ENCODE peak calls at places on chromosomes 5 and 9, in eight cellular contexts. I, K, S, Q, J, U, P and T are unnamed samples. For H3K4me1, the result is how much of the 10 kb centered on the place peaks cover.

GRCh38 chr5:108084105-108084504 is 297.8 kb downstream of the FBXL17 start:
- DNase-seq in I (no peak), K (no peak), S (no peak), Q (no peak), J (no peak), U (no peak), P (no peak), T (no peak)

GRCh38 chr5:23825196-23825595 is 317.8 kb downstream of the PRDM9 start:
- DNase-seq in I (no peak), K (no peak), S (no peak), Q (no peak), J (no peak), U (no peak), P (no peak), T (no peak)

GRCh38 chr5:19369048-19369447 is 619.0 kb downstream of the CDH18 start:
- DNase-seq in I (peak), K (no peak), S (no peak), Q (no peak), J (no peak), U (no peak), P (no peak), T (no peak)

GRCh38 chr9:134889386-134890214 is 9.0 kb downstream of the FCN2 start:
- DNase-seq in I (no peak), K (no peak), S (no peak), Q (no peak), J (no peak), U (no peak), P (no peak), T (no peak)

GRCh38 chr5:15702102-15702501 is 202.1 kb downstream of the FBXL7 start:
- DNase-seq in I (no peak), K (peak), S (no peak), Q (no peak), J (no peak), U (no peak), P (no peak), T (no peak)

GRCh38 chr5:145981612-145982571 is 45.5 kb downstream of the SH3RF2 start:
- DNase-seq in I (no peak), K (no peak), S (no peak), Q (no peak), J (no peak), U (no peak), P (no peak), T (no peak)

GRCh38 chr9:76379494-76379893 is 14.7 kb downstream of the RFK start:
- DNase-seq in I (no peak), K (no peak), S (no peak), Q (no peak), J (no peak), U (no peak), P (no peak), T (no peak)

GRCh38 chr5:132483661-132484385 is 6.8 kb downstream of the IRF1 start:
- DNase-seq in I (no peak), K (no peak), S (no peak), Q (peak), J (no peak), U (no peak), P (peak), T (no peak)

GRCh38 chr5:88732181-88732633 is 150.8 kb downstream of the MEF2C start:
- DNase-seq in I (no peak), K (no peak), S (peak), Q (peak), J (peak), U (no peak), P (no peak), T (peak)

GRCh38 chr5:180486636-180487149 is 7.5 kb upstream of the CNOT6 start:
- DNase-seq in I (no peak), K (no peak), S (no peak), Q (peak), J (no peak), U (no peak), P (peak), T (no peak)

GRCh38 chr9:99905833-99906402 is 536 bp upstream of the STX17 start:
- DNase-seq in I (no peak), K (no peak), S (no peak), Q (no peak), J (no peak), U (no peak), P (no peak), T (no peak)

GRCh38 chr9:86602715-86603114 is 248.5 kb upstream of the TUT7 start:
- DNase-seq in I (no peak), K (no peak), S (no peak), Q (no peak), J (no peak), U (no peak), P (no peak), T (no peak)

GRCh38 chr5:1471997-1472963 is 27.0 kb upstream of the SLC6A3 start:
- DNase-seq in I (no peak), K (no peak), S (peak), Q (peak), J (no peak), U (peak), P (peak), T (peak)

GRCh38 chr5:79512692-79513518 is 1.0 kb downstream of the HOMER1 start:
- DNase-seq in I (peak), K (peak), S (no peak), Q (no peak), J (no peak), U (no peak), P (no peak), T (no peak)

GRCh38 chr5:68576805-68577204 is 361.2 kb downstream of the PIK3R1 start:
- DNase-seq in I (no peak), K (no peak), S (no peak), Q (no peak), J (no peak), U (no peak), P (no peak), T (no peak)

GRCh38 chr5:17216974-17217325 is 481 bp upstream of the BASP1 start:
- DNase-seq in I (peak), K (peak), S (peak), Q (peak), J (no peak), U (peak), P (no peak), T (peak)

GRCh38 chr5:124057161-124057814 is 545.3 kb downstream of the CSNK1G3 start:
- DNase-seq in I (no peak), K (no peak), S (no peak), Q (peak), J (peak), U (peak), P (peak), T (peak)

GRCh38 chr5:139638736-139639618 is 9.2 kb upstream of the CXXC5 start:
- DNase-seq in I (peak), K (no peak), S (peak), Q (peak), J (no peak), U (peak), P (no peak), T (no peak)
- H3K4me1 ChIP-seq in I (half or more), K (half or more), S (half or more), Q (under half), J (half or more), U (under half), P (under half), T (half or more)

GRCh38 chr9:137188086-137188489 is 272 bp downstream of the ANAPC2 start:
- DNase-seq in I (no peak), K (no peak), S (no peak), Q (no peak), J (no peak), U (no peak), P (no peak), T (no peak)
- H3K27ac ChIP-seq in I (no peak), K (no peak), S (peak), Q (peak), J (peak), U (peak), P (peak), T (peak)

DNA sequence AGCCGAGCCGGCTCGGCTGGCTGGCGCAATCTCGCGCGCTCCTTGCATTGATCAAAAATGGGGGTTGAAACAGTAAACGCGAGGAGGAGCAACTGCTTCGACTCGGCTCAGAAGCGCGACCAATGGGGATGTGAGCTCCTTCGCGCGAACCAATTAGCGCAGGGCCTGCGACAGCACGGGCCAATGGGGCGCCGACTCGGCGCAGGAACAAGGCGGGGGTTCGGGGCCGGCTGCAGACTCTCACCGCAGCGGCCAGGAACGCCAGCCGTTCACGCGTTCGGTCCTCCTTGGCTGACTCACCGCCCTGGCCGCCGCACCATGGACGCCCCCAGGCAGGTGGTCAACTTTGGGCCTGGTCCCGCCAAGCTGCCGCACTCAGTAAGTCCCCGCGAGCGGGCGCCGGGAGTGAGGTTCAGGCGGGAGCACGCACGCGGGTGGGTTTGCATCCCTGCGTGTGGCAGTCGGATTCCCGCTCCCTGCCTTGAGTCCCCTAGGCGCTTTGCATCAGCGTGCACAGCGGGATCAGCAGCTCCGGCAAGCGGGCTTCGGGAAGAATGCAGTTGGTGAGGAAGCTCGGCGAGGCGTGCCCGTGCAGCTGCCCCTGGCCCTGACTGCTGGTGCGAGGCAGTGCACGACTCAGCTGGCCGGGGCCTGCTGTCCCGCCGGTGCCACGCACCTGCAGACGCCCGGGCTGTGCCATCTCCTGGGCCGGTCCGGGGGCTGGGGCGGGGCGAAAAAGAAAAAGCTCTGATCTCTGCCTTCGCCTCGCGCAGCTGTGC is at the start of gene PSAT1:
- DNase-seq in I (peak), K (peak), S (peak), Q (peak), J (peak), U (peak), P (peak), T (peak)
- TF ChIP-seq CTCF in I (peak), K (no peak), S (no peak), Q (no peak), J (no peak), U (no peak), P (no peak), T (no peak)

GRCh38 chr5:76723266-76723665 is 7.3 kb downstream of the F2R start:
- DNase-seq in I (no peak), K (no peak), S (no peak), Q (no peak), J (no peak), U (no peak), P (no peak), T (no peak)

GRCh38 chr5:76717222-76718083 is 1.5 kb downstream of the F2R start:
- DNase-seq in I (peak), K (no peak), S (no peak), Q (no peak), J (no peak), U (no peak), P (no peak), T (no peak)

GRCh38 chr5:76718381-76718832 is 2.5 kb downstream of the F2R start:
- DNase-seq in I (no peak), K (no peak), S (no peak), Q (no peak), J (no peak), U (no peak), P (no peak), T (no peak)

GRCh38 chr5:76718880-76719279 is 3.0 kb downstream of the F2R start:
- DNase-seq in I (no peak), K (no peak), S (no peak), Q (no peak), J (no peak), U (no peak), P (no peak), T (no peak)

GRCh38 chr5:76720988-76721569 is 5.2 kb downstream of the F2R start:
- DNase-seq in I (no peak), K (no peak), S (no peak), Q (no peak), J (no peak), U (no peak), P (no peak), T (no peak)
- H3K4me1 ChIP-seq in I (under half), K (under half), S (under half), Q (under half), J (under half), U (under half), P (under half), T (under half)

GRCh38 chr9:114169940-114170791 is 14.8 kb downstream of the COL27A1 start:
- DNase-seq in I (no peak), K (no peak), S (peak), Q (no peak), J (no peak), U (peak), P (no peak), T (no peak)
- H3K27ac ChIP-seq in I (no peak), K (no peak), S (no peak), Q (peak), J (peak), U (no peak), P (no peak), T (no peak)